ENCODE peak calls at places on chromosomes 16 and 17, in eight cellular contexts. Y is T-cell; W is activated T-helper 9 cell treated with anti-CD3 and anti-CD28 coated beads, Interleukin-2, amount 50 U/mL, for 16 hours; N is T-helper 1 cell; B is type B pancreatic cell; X is fibroblast of pulmonary artery; I is stimulated activated naive CD4-positive, alpha-beta T cell; U is stimulated activated CD4-positive, alpha-beta T cell treated with anti-CD3 and anti-CD28 coated beads, Interleukin-2, amount 100 ng/mL, for 48 hours. D is an unnamed sample.
A peak's percentile ranks its signal among the peaks of the same experiment; 100 is the strongest.

GRCh38 chr17:4833178-4833940 is at the start of gene MINK1:
- DNase-seq in X (peak; percentile 96), B (peak; percentile 92), N (peak; percentile 77), Y (peak; percentile 84), W (peak; percentile 86), U (peak; percentile 79), I (peak; percentile 83), D (peak; percentile 84)

GRCh38 chr16:86186361-86186760 is 287.4 kb downstream of the IRF8 start:
- DNase-seq in I (no peak), X (no peak), U (no peak), N (no peak), B (no peak), Y (no peak), W (no peak), D (no peak)

GRCh38 chr16:11029948-11030347 is 85.6 kb downstream of the CLEC16A start:
- DNase-seq in I (no peak), Y (no peak), B (no peak), N (no peak), W (no peak), X (no peak), U (no peak), D (no peak)

GRCh38 chr16:61677776-61678175 is 358.5 kb downstream of the CDH8 start:
- DNase-seq in N (no peak), Y (no peak), X (no peak), U (no peak), I (no peak), W (no peak), B (no peak), D (no peak)

GRCh38 chr17:45164734-45165269 is 3.1 kb downstream of the HEXIM2 start:
- DNase-seq in N (no peak), I (no peak), B (no peak), X (no peak), Y (no peak), W (no peak), U (no peak), D (no peak)

GRCh38 chr16:54171855-54172537 is 114.6 kb downstream of the IRX3 start:
- DNase-seq in Y (no peak), W (no peak), N (no peak), U (no peak), X (peak; percentile 38), B (no peak), I (no peak), D (no peak)

GRCh38 chr17:75742337-75742736 is 21.1 kb downstream of the ITGB4 start:
- DNase-seq in Y (no peak), B (no peak), X (no peak), U (no peak), N (no peak), I (no peak), W (no peak), D (no peak)

GRCh38 chr16:47523342-47524006 is 62.3 kb downstream of the PHKB start:
- DNase-seq in B (no peak), X (no peak), I (no peak), Y (no peak), U (no peak), W (no peak), N (no peak), D (peak; percentile 13)

GRCh38 chr17:12768267-12768666 is 21.0 kb upstream of the ARHGAP44 start:
- DNase-seq in Y (no peak), U (no peak), W (no peak), I (no peak), X (no peak), B (no peak), N (no peak), D (no peak)

GRCh38 chr16:20740007-20740883 is 1.4 kb downstream of the THUMPD1 start:
- DNase-seq in U (no peak), X (peak; percentile 10), B (no peak), Y (no peak), N (no peak), W (no peak), I (no peak), D (no peak)

GRCh38 chr17:46117850-46118696 is 75.2 kb downstream of the KANSL1 start:
- DNase-seq in Y (no peak), B (no peak), X (no peak), N (no peak), W (no peak), U (no peak), I (no peak), D (no peak)

GRCh38 chr16:20257234-20257633 is 70.1 kb downstream of the GP2 start:
- DNase-seq in N (no peak), U (no peak), Y (no peak), X (no peak), B (no peak), I (no peak), W (no peak), D (no peak)